ENCODE peak calls at places on chromosomes 7 and 10, in four cellular contexts. One of them, this sample, is unnamed.

GRCh38 chr7:133563196-133563707 is 310.4 kb downstream of the EXOC4 start:
- DNase-seq in left ventricle myocardium inferior: no peak
- DNase-seq in left colon: no peak
- DNase-seq in BJ: peak; percentile 32
- DNase-seq in this sample: no peak

GRCh38 chr7:21912305-21912704 is 33.4 kb downstream of the CDCA7L start:
- DNase-seq in BJ: peak; percentile 71
- DNase-seq in left ventricle myocardium inferior: peak; percentile 58
- DNase-seq in left colon: no peak
- DNase-seq in this sample: no peak

GRCh38 chr10:63369711-63370110 is 96.1 kb downstream of the JMJD1C start:
- DNase-seq in BJ: no peak
- DNase-seq in left colon: no peak
- DNase-seq in left ventricle myocardium inferior: no peak
- DNase-seq in this sample: no peak

GRCh38 chr7:150941983-150942590 is 36.0 kb downstream of the KCNH2 start:
- DNase-seq in BJ: no peak
- DNase-seq in left ventricle myocardium inferior: peak; percentile 72
- DNase-seq in left colon: peak; percentile 73
- DNase-seq in this sample: peak; percentile 76

GRCh38 chr10:126661841-126662520 is 8.5 kb downstream of the C10orf90 start:
- DNase-seq in left colon: no peak
- DNase-seq in left ventricle myocardium inferior: no peak
- DNase-seq in BJ: no peak
- DNase-seq in this sample: no peak

GRCh38 chr7:88490911-88491310 is 184.2 kb upstream of the STEAP4 start:
- DNase-seq in left colon: no peak
- DNase-seq in BJ: no peak
- DNase-seq in left ventricle myocardium inferior: no peak
- DNase-seq in this sample: no peak

GRCh38 chr7:7620644-7621210 is 19.8 kb upstream of the UMAD1 start:
- DNase-seq in left colon: no peak
- DNase-seq in BJ: no peak
- DNase-seq in left ventricle myocardium inferior: no peak
- DNase-seq in this sample: no peak

GRCh38 chr10:71295641-71296040 is 23.4 kb upstream of the SLC29A3 start:
- DNase-seq in left colon: no peak
- DNase-seq in BJ: no peak
- DNase-seq in left ventricle myocardium inferior: no peak
- DNase-seq in this sample: no peak

GRCh38 chr10:103021897-103022286 is 103.8 kb downstream of the CNNM2 start:
- DNase-seq in left colon: no peak
- DNase-seq in left ventricle myocardium inferior: no peak
- DNase-seq in BJ: no peak
- DNase-seq in this sample: no peak

GRCh38 chr7:29496355-29497020 is 67.1 kb upstream of the PRR15 start:
- DNase-seq in left ventricle myocardium inferior: no peak
- DNase-seq in left colon: no peak
- DNase-seq in BJ: no peak
- DNase-seq in this sample: no peak

GRCh38 chr7:151451626-151452025 is 11.7 kb upstream of the CRYGN start:
- DNase-seq in left ventricle myocardium inferior: no peak
- DNase-seq in BJ: no peak
- DNase-seq in left colon: no peak
- DNase-seq in this sample: no peak

GRCh38 chr7:141654551-141654950 is 47.4 kb downstream of the DENND11 start:
- DNase-seq in left ventricle myocardium inferior: no peak
- DNase-seq in BJ: peak; percentile 1
- DNase-seq in left colon: peak; percentile 56
- DNase-seq in this sample: peak; percentile 71

GRCh38 chr10:19789607-19790006 is 26.6 kb upstream of the PLXDC2 start:
- DNase-seq in left colon: no peak
- DNase-seq in left ventricle myocardium inferior: no peak
- DNase-seq in BJ: no peak
- DNase-seq in this sample: no peak

GRCh38 chr10:32982293-32982709 is 24.3 kb upstream of the ITGB1 start:
- DNase-seq in left colon: no peak
- DNase-seq in left ventricle myocardium inferior: no peak
- DNase-seq in BJ: peak; percentile 74
- DNase-seq in this sample: no peak

GRCh38 chr7:92834661-92835139 is 1.7 kb downstream of the CDK6 start:
- DNase-seq in left ventricle myocardium inferior: no peak
- DNase-seq in left colon: peak; percentile 36
- DNase-seq in BJ: no peak
- DNase-seq in this sample: peak; percentile 56

GRCh38 chr10:43265799-43266721 is 805 bp downstream of the RASGEF1A start:
- DNase-seq in left colon: peak; percentile 26
- DNase-seq in BJ: no peak
- DNase-seq in left ventricle myocardium inferior: no peak
- DNase-seq in this sample: peak; percentile 17

GRCh38 chr7:116500071-116500853 is 724 bp downstream of the CAV2 start:
- DNase-seq in left ventricle myocardium inferior: peak; percentile 37
- DNase-seq in BJ: no peak
- DNase-seq in left colon: no peak
- DNase-seq in this sample: peak; percentile 26

This sample was measured in colonic mucosa.